ENCODE peak calls at places on chromosomes 7 and 10, in nine cellular contexts. One of them, this sample, is unnamed.

GRCh38 chr7:26345837-26346236 is 54.2 kb downstream of the SNX10 start:
- DNase-seq in RWPE1: no peak
- DNase-seq in MCF 10A: no peak
- DNase-seq in NCI-H510A: no peak
- DNase-seq in DMS 273 treated with DMSO at 0.1 percent for 48 hours: no peak
- DNase-seq in stimulated activated naive CD4-positive, alpha-beta T cell: no peak
- DNase-seq in psoas muscle: no peak
- DNase-seq in activated T-helper 1 cell treated with anti-CD3 and anti-CD28 coated beads, Interleukin-2, amount 50 U/mL, for 16 hours: no peak
- DNase-seq in fibroblast of the aortic adventitia: no peak
- DNase-seq in this sample: no peak

GRCh38 chr7:106015586-106016218 is 52.6 kb downstream of the CDHR3 start:
- DNase-seq in DMS 273 treated with DMSO at 0.1 percent for 48 hours: peak
- DNase-seq in RWPE1: no peak
- DNase-seq in activated T-helper 1 cell treated with anti-CD3 and anti-CD28 coated beads, Interleukin-2, amount 50 U/mL, for 16 hours: no peak
- DNase-seq in NCI-H510A: no peak
- DNase-seq in stimulated activated naive CD4-positive, alpha-beta T cell: no peak
- DNase-seq in psoas muscle: no peak
- DNase-seq in MCF 10A: no peak
- DNase-seq in fibroblast of the aortic adventitia: peak
- DNase-seq in this sample: no peak

GRCh38 chr7:31340603-31341002 is at the start of gene NEUROD6:
- DNase-seq in NCI-H510A: no peak
- DNase-seq in psoas muscle: no peak
- DNase-seq in activated T-helper 1 cell treated with anti-CD3 and anti-CD28 coated beads, Interleukin-2, amount 50 U/mL, for 16 hours: no peak
- DNase-seq in stimulated activated naive CD4-positive, alpha-beta T cell: no peak
- DNase-seq in DMS 273 treated with DMSO at 0.1 percent for 48 hours: peak
- DNase-seq in RWPE1: no peak
- DNase-seq in MCF 10A: no peak
- DNase-seq in fibroblast of the aortic adventitia: no peak
- DNase-seq in this sample: no peak

GRCh38 chr10:20890009-20890408 is 7.1 kb downstream of the NEBL start:
- DNase-seq in fibroblast of the aortic adventitia: no peak
- DNase-seq in stimulated activated naive CD4-positive, alpha-beta T cell: no peak
- DNase-seq in DMS 273 treated with DMSO at 0.1 percent for 48 hours: no peak
- DNase-seq in psoas muscle: no peak
- DNase-seq in NCI-H510A: peak
- DNase-seq in MCF 10A: no peak
- DNase-seq in activated T-helper 1 cell treated with anti-CD3 and anti-CD28 coated beads, Interleukin-2, amount 50 U/mL, for 16 hours: no peak
- DNase-seq in RWPE1: no peak
- DNase-seq in this sample: peak

GRCh38 chr7:95330194-95331003 is 6.1 kb upstream of the PON1 start:
- DNase-seq in RWPE1: no peak
- DNase-seq in stimulated activated naive CD4-positive, alpha-beta T cell: no peak
- DNase-seq in psoas muscle: no peak
- DNase-seq in activated T-helper 1 cell treated with anti-CD3 and anti-CD28 coated beads, Interleukin-2, amount 50 U/mL, for 16 hours: no peak
- DNase-seq in fibroblast of the aortic adventitia: peak
- DNase-seq in DMS 273 treated with DMSO at 0.1 percent for 48 hours: no peak
- DNase-seq in MCF 10A: peak
- DNase-seq in NCI-H510A: no peak
- DNase-seq in this sample: no peak

GRCh38 chr7:116780966-116781365 is 81.4 kb upstream of the CAPZA2 start:
- DNase-seq in fibroblast of the aortic adventitia: no peak
- DNase-seq in activated T-helper 1 cell treated with anti-CD3 and anti-CD28 coated beads, Interleukin-2, amount 50 U/mL, for 16 hours: no peak
- DNase-seq in RWPE1: peak
- DNase-seq in MCF 10A: no peak
- DNase-seq in psoas muscle: no peak
- DNase-seq in NCI-H510A: no peak
- DNase-seq in DMS 273 treated with DMSO at 0.1 percent for 48 hours: no peak
- DNase-seq in stimulated activated naive CD4-positive, alpha-beta T cell: no peak
- DNase-seq in this sample: peak

GRCh38 chr10:95278061-95278988 is 12.5 kb downstream of the PDLIM1 start:
- DNase-seq in RWPE1: no peak
- DNase-seq in NCI-H510A: no peak
- DNase-seq in stimulated activated naive CD4-positive, alpha-beta T cell: no peak
- DNase-seq in activated T-helper 1 cell treated with anti-CD3 and anti-CD28 coated beads, Interleukin-2, amount 50 U/mL, for 16 hours: no peak
- DNase-seq in fibroblast of the aortic adventitia: peak
- DNase-seq in MCF 10A: peak
- DNase-seq in DMS 273 treated with DMSO at 0.1 percent for 48 hours: no peak
- DNase-seq in psoas muscle: peak
- DNase-seq in this sample: no peak

GRCh38 chr7:2106920-2107319 is 125.8 kb downstream of the MAD1L1 start:
- DNase-seq in DMS 273 treated with DMSO at 0.1 percent for 48 hours: no peak
- DNase-seq in NCI-H510A: peak
- DNase-seq in psoas muscle: peak
- DNase-seq in RWPE1: peak
- DNase-seq in fibroblast of the aortic adventitia: no peak
- DNase-seq in MCF 10A: peak
- DNase-seq in activated T-helper 1 cell treated with anti-CD3 and anti-CD28 coated beads, Interleukin-2, amount 50 U/mL, for 16 hours: no peak
- DNase-seq in stimulated activated naive CD4-positive, alpha-beta T cell: no peak
- DNase-seq in this sample: no peak

GRCh38 chr7:28686418-28686800 is 271.7 kb downstream of the TRIL start:
- DNase-seq in fibroblast of the aortic adventitia: peak
- DNase-seq in stimulated activated naive CD4-positive, alpha-beta T cell: no peak
- DNase-seq in DMS 273 treated with DMSO at 0.1 percent for 48 hours: peak
- DNase-seq in MCF 10A: peak
- DNase-seq in psoas muscle: no peak
- DNase-seq in activated T-helper 1 cell treated with anti-CD3 and anti-CD28 coated beads, Interleukin-2, amount 50 U/mL, for 16 hours: no peak
- DNase-seq in NCI-H510A: no peak
- DNase-seq in RWPE1: peak
- DNase-seq in this sample: peak

GRCh38 chr10:78053201-78053868 is 19.7 kb downstream of the RPS24 start:
- DNase-seq in stimulated activated naive CD4-positive, alpha-beta T cell: no peak
- DNase-seq in activated T-helper 1 cell treated with anti-CD3 and anti-CD28 coated beads, Interleukin-2, amount 50 U/mL, for 16 hours: no peak
- DNase-seq in RWPE1: no peak
- DNase-seq in fibroblast of the aortic adventitia: peak
- DNase-seq in DMS 273 treated with DMSO at 0.1 percent for 48 hours: no peak
- DNase-seq in NCI-H510A: no peak
- DNase-seq in MCF 10A: no peak
- DNase-seq in psoas muscle: no peak
- DNase-seq in this sample: no peak

GRCh38 chr7:154953006-154953684 is 49.8 kb downstream of the PAXIP1 start:
- DNase-seq in NCI-H510A: no peak
- DNase-seq in MCF 10A: peak
- DNase-seq in psoas muscle: peak
- DNase-seq in fibroblast of the aortic adventitia: peak
- DNase-seq in DMS 273 treated with DMSO at 0.1 percent for 48 hours: no peak
- DNase-seq in stimulated activated naive CD4-positive, alpha-beta T cell: peak
- DNase-seq in activated T-helper 1 cell treated with anti-CD3 and anti-CD28 coated beads, Interleukin-2, amount 50 U/mL, for 16 hours: peak
- DNase-seq in RWPE1: no peak
- DNase-seq in this sample: peak

GRCh38 chr7:110388451-110388850 is 702.5 kb upstream of the LRRN3 start:
- DNase-seq in stimulated activated naive CD4-positive, alpha-beta T cell: no peak
- DNase-seq in NCI-H510A: no peak
- DNase-seq in activated T-helper 1 cell treated with anti-CD3 and anti-CD28 coated beads, Interleukin-2, amount 50 U/mL, for 16 hours: no peak
- DNase-seq in psoas muscle: no peak
- DNase-seq in RWPE1: no peak
- DNase-seq in fibroblast of the aortic adventitia: no peak
- DNase-seq in DMS 273 treated with DMSO at 0.1 percent for 48 hours: no peak
- DNase-seq in MCF 10A: no peak
- DNase-seq in this sample: no peak

GRCh38 chr10:102841827-102842345 is 4.7 kb upstream of the CYP17A1 start:
- DNase-seq in psoas muscle: no peak
- DNase-seq in DMS 273 treated with DMSO at 0.1 percent for 48 hours: no peak
- DNase-seq in NCI-H510A: no peak
- DNase-seq in fibroblast of the aortic adventitia: no peak
- DNase-seq in MCF 10A: no peak
- DNase-seq in stimulated activated naive CD4-positive, alpha-beta T cell: no peak
- DNase-seq in RWPE1: no peak
- DNase-seq in activated T-helper 1 cell treated with anti-CD3 and anti-CD28 coated beads, Interleukin-2, amount 50 U/mL, for 16 hours: no peak
- DNase-seq in this sample: no peak

GRCh38 chr7:7311001-7311400 is 128.7 kb downstream of the C1GALT1 start:
- DNase-seq in activated T-helper 1 cell treated with anti-CD3 and anti-CD28 coated beads, Interleukin-2, amount 50 U/mL, for 16 hours: no peak
- DNase-seq in RWPE1: no peak
- DNase-seq in MCF 10A: no peak
- DNase-seq in psoas muscle: no peak
- DNase-seq in NCI-H510A: no peak
- DNase-seq in stimulated activated naive CD4-positive, alpha-beta T cell: no peak
- DNase-seq in DMS 273 treated with DMSO at 0.1 percent for 48 hours: no peak
- DNase-seq in fibroblast of the aortic adventitia: no peak
- DNase-seq in this sample: no peak

GRCh38 chr7:750111-750905 is 23.2 kb upstream of the PRKAR1B start:
- DNase-seq in DMS 273 treated with DMSO at 0.1 percent for 48 hours: peak
- DNase-seq in fibroblast of the aortic adventitia: no peak
- DNase-seq in RWPE1: no peak
- DNase-seq in activated T-helper 1 cell treated with anti-CD3 and anti-CD28 coated beads, Interleukin-2, amount 50 U/mL, for 16 hours: no peak
- DNase-seq in stimulated activated naive CD4-positive, alpha-beta T cell: no peak
- DNase-seq in NCI-H510A: no peak
- DNase-seq in psoas muscle: no peak
- DNase-seq in MCF 10A: no peak
- DNase-seq in this sample: no peak

GRCh38 chr7:143002106-143002505 is 24.8 kb downstream of the OR9A2 start:
- DNase-seq in fibroblast of the aortic adventitia: peak
- DNase-seq in MCF 10A: peak
- DNase-seq in activated T-helper 1 cell treated with anti-CD3 and anti-CD28 coated beads, Interleukin-2, amount 50 U/mL, for 16 hours: no peak
- DNase-seq in DMS 273 treated with DMSO at 0.1 percent for 48 hours: no peak
- DNase-seq in stimulated activated naive CD4-positive, alpha-beta T cell: no peak
- DNase-seq in NCI-H510A: no peak
- DNase-seq in psoas muscle: no peak
- DNase-seq in RWPE1: peak
- DNase-seq in this sample: no peak

GRCh38 chr10:114822771-114823463 is 1.3 kb downstream of the FHIP2A start:
- DNase-seq in psoas muscle: no peak
- DNase-seq in stimulated activated naive CD4-positive, alpha-beta T cell: no peak
- DNase-seq in NCI-H510A: no peak
- DNase-seq in DMS 273 treated with DMSO at 0.1 percent for 48 hours: no peak
- DNase-seq in RWPE1: peak
- DNase-seq in MCF 10A: peak
- DNase-seq in fibroblast of the aortic adventitia: peak
- DNase-seq in activated T-helper 1 cell treated with anti-CD3 and anti-CD28 coated beads, Interleukin-2, amount 50 U/mL, for 16 hours: no peak
- DNase-seq in this sample: peak

GRCh38 chr7:30252885-30253795 is 31.3 kb upstream of the ZNRF2 start:
- DNase-seq in MCF 10A: peak
- DNase-seq in stimulated activated naive CD4-positive, alpha-beta T cell: no peak
- DNase-seq in DMS 273 treated with DMSO at 0.1 percent for 48 hours: peak
- DNase-seq in psoas muscle: peak
- DNase-seq in activated T-helper 1 cell treated with anti-CD3 and anti-CD28 coated beads, Interleukin-2, amount 50 U/mL, for 16 hours: no peak
- DNase-seq in RWPE1: no peak
- DNase-seq in NCI-H510A: no peak
- DNase-seq in fibroblast of the aortic adventitia: no peak
- DNase-seq in this sample: no peak

GRCh38 chr10:86291616-86292340 is 74.8 kb downstream of the GRID1 start:
- DNase-seq in stimulated activated naive CD4-positive, alpha-beta T cell: no peak
- DNase-seq in activated T-helper 1 cell treated with anti-CD3 and anti-CD28 coated beads, Interleukin-2, amount 50 U/mL, for 16 hours: no peak
- DNase-seq in RWPE1: no peak
- DNase-seq in psoas muscle: no peak
- DNase-seq in DMS 273 treated with DMSO at 0.1 percent for 48 hours: no peak
- DNase-seq in NCI-H510A: no peak
- DNase-seq in MCF 10A: peak
- DNase-seq in fibroblast of the aortic adventitia: no peak
- DNase-seq in this sample: no peak

This sample was measured in trophoblast cell.